ENCODE peak calls at places on chromosomes 13 and 19, in nine cellular contexts. K, B, T, V, X, A, F, O and Q are unnamed samples.
A peak's percentile ranks its signal among the peaks of the same experiment; 100 is the strongest.

GRCh38 chr13:113117335-113117872 is 5.2 kb upstream of the F10 start:
- DNase-seq in A (no peak), O (no peak), B (peak; percentile 21), V (no peak), F (peak; percentile 60), X (no peak), K (no peak), T (no peak), Q (no peak)

GRCh38 chr13:73702419-73703071 is 431.7 kb downstream of the KLF12 start:
- DNase-seq in T (no peak), F (no peak), K (no peak), A (no peak), V (peak; percentile 33), B (no peak), X (no peak), O (peak; percentile 20), Q (peak; percentile 15)

GRCh38 chr13:59261928-59262488 is 901.7 kb downstream of the DIAPH3 start:
- DNase-seq in O (no peak), F (no peak), A (no peak), T (no peak), B (peak; percentile 30), K (no peak), X (no peak), V (peak; percentile 0), Q (no peak)

GRCh38 chr19:32691291-32691951 is at the start of gene NUDT19:
- DNase-seq in F (peak; percentile 92), A (peak; percentile 79), X (no peak), T (peak; percentile 87), V (peak; percentile 83), B (peak; percentile 71), O (peak; percentile 85), K (peak; percentile 52), Q (peak; percentile 81)

GRCh38 chr13:28344163-28344562 is 150.8 kb downstream of the FLT1 start:
- DNase-seq in B (no peak), O (no peak), T (no peak), A (no peak), K (no peak), V (no peak), X (no peak), F (no peak), Q (no peak)

GRCh38 chr13:73018336-73018735 is 40.5 kb upstream of the KLF5 start:
- DNase-seq in O (peak; percentile 64), X (no peak), V (no peak), F (no peak), T (no peak), K (no peak), A (no peak), B (no peak), Q (no peak)

GRCh38 chr13:98285852-98286594 is 109.0 kb upstream of the RNF113B start:
- DNase-seq in V (no peak), A (no peak), O (no peak), T (no peak), B (no peak), F (no peak), X (no peak), K (no peak), Q (no peak)

GRCh38 chr13:51663980-51664957 is 80.0 kb downstream of the WDFY2 start:
- DNase-seq in V (no peak), X (no peak), B (no peak), T (no peak), O (no peak), F (no peak), A (no peak), K (no peak), Q (no peak)

GRCh38 chr19:12139309-12139708 is 841 bp downstream of the ZNF20 start:
- DNase-seq in K (no peak), O (peak; percentile 36), X (no peak), F (no peak), B (no peak), V (no peak), T (no peak), A (no peak), Q (no peak)

GRCh38 chr13:113528101-113528797 is 37.7 kb upstream of the DCUN1D2 start:
- DNase-seq in T (no peak), O (no peak), F (peak; percentile 42), K (no peak), X (no peak), A (no peak), V (no peak), B (no peak), Q (no peak)

GRCh38 chr19:979318-979741 is 4.8 kb upstream of the WDR18 start:
- DNase-seq in O (no peak), X (no peak), K (no peak), T (no peak), F (no peak), A (peak; percentile 48), V (no peak), B (no peak), Q (no peak)

DNA sequence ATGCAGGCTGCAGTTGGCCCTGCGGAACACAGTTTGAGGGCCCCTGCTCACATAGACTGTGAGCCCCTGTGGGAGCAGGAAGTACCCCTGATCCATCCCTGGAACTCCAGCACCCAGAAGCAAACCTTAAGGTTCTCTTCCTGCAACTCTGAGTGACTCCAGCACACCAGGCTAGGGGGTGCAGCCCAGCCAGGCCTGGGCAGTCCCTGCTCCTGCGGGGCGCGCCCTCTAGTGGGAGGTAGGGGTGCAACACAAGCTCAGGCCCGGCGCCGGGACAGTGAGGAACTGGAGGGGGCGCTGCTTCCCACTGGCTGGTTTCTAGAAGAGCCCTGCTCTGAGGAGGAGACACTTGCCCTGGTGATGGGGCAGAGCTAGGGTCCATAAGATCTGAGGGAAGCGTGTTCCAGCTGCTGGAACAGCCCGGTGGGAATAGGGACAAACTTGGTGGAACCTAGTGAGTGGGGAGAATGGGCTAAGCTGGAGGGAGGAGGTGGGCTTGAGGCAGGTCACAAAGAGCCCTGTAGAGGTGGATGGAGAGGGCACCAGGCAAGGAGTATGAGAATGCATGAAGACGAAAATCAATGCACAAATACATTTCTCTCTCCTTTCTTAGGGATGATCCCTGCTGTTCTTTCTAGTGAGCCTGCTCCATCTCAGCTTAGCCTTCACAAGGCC is 5.0 kb downstream of the ZSCAN5A start:
- DNase-seq in K (no peak), A (peak; percentile 80), B (peak; percentile 85), V (peak; percentile 68), F (no peak), O (peak; percentile 8), X (peak; percentile 25), T (peak; percentile 41), Q (peak; percentile 53)
- TF ChIP-seq CTCF in K (peak; percentile 38), A (peak; percentile 100), B (peak; percentile 99), V (peak; percentile 100), F (peak; percentile 24), O (peak; percentile 63), X (peak; percentile 98), T (peak; percentile 67), Q (peak; percentile 83)

DNA sequence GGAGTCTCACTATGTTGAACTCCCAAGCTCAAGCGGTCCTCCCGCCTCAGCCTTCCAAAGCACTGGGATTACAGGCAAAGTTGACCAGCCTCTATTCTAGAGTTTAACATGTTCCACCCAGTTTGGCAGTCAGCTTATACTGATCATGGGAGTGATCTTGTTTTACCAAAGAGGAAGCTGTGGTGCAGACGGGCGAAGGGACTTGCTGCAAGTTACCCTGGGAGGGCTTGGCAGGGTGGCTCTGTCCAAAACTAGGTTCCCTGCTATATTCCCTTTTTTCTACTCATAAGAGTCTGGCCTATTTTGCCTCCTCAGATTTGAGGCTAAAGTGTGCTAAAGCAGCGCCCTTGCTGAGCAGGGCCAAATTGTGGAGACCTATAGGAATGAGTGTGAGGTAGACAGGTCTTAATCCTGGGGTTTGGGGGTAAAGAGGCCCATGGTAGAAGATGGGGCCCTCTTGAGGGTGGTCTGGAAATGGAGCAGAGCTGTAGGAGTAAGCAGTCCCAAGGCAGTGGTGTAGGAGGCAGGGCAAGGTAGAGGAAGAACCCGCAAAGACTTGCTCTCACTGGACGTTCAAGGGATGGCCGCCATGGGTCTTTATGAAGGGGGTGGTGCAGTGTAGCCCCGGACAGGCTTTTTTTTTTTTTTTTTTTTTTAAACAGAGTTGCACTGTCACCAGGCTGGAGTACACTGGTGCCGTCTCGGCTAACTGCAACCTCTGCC is 3.3 kb downstream of the RPS19 start:
- DNase-seq in T (no peak), B (no peak), A (no peak), F (no peak), V (no peak), O (no peak), K (no peak), X (no peak), Q (no peak)
- H3K27ac ChIP-seq in T (no peak overlapping the region), B (no peak overlapping the region), A (peak overlapping the region; percentile 61), F (no peak overlapping the region), V (peak overlapping the region; percentile 85), O (no peak overlapping the region), K (no peak overlapping the region), X (no peak overlapping the region), Q (peak overlapping the region; percentile 64)

GRCh38 chr13:80337706-80338105 is 3.2 kb downstream of the SPRY2 start:
- DNase-seq in O (peak; percentile 33), A (no peak), K (no peak), V (no peak), F (no peak), X (no peak), B (no peak), T (no peak), Q (no peak)

GRCh38 chr13:80338781-80339577 is 1.9 kb downstream of the SPRY2 start:
- DNase-seq in V (no peak), T (peak; percentile 76), F (peak; percentile 91), X (no peak), O (peak; percentile 90), A (peak; percentile 36), B (peak; percentile 68), K (peak; percentile 63), Q (peak; percentile 48)

GRCh38 chr13:80336335-80336734 is 4.6 kb downstream of the SPRY2 start:
- DNase-seq in X (no peak), K (no peak), T (no peak), A (no peak), F (no peak), V (no peak), B (no peak), O (peak; percentile 42), Q (no peak)

GRCh38 chr13:80337011-80337688 is 3.8 kb downstream of the SPRY2 start:
- DNase-seq in A (no peak), K (no peak), B (no peak), X (no peak), O (peak; percentile 26), T (no peak), V (no peak), F (no peak), Q (no peak)

GRCh38 chr13:80334582-80335260 is 6.2 kb downstream of the SPRY2 start:
- DNase-seq in O (peak; percentile 47), V (no peak), B (no peak), F (no peak), A (no peak), T (no peak), X (no peak), K (no peak), Q (no peak)
- TF ChIP-seq CTCF in O (no peak), V (no peak), B (peak; percentile 32), F (no peak), A (no peak), T (no peak), X (no peak), K (no peak), Q (no peak)

DNA sequence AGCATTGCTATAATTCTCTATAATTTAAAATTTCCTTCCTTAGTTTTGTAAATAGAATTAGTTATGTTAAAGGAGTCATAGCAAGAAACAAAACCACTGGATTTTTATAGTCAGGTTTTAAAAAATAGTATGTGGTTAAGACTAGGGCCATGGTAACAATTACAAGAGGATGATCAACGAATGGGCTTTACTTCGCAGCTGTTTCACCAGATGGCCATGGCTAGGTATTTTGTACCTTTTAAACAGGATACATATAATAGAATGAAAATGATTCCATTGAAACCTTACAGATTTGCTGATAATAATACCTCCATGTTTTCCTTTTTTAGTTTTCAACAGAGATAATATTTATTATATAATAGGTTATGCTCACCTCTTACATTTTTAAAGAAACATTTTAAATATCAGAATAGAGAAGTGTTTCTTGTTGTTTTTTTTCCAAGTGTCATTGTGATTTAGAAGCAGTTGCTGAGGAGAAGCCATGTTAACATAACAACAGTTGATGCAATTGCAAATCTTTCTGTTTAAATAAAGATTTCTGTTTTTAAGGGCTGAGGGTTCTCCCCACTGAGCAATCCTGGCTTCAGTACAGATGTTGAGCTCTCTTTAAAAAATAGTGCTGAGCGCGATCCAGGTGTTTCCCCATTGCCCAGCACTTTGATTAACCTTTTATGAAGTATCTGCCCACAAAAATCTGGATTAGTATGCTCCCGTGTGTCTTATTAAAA is 205.2 kb downstream of the HS6ST3 start:
- DNase-seq in B (peak; percentile 30), T (no peak), V (no peak), K (no peak), O (no peak), F (no peak), X (no peak), A (no peak), Q (no peak)
- H3K27ac ChIP-seq in B (peak overlapping the region; percentile 99), T (no peak overlapping the region), V (no peak overlapping the region), K (no peak overlapping the region), O (no peak overlapping the region), F (no peak overlapping the region), X (no peak overlapping the region), A (no peak overlapping the region), Q (no peak overlapping the region)